ENCODE peak calls at places on chromosomes 5 and 9, in seven cellular contexts. S, E, W, C, G, O and I are unnamed samples.

GRCh38 chr9:70470050-70471015 is 55.9 kb upstream of the KLF9 start:
- DNase-seq in S (no peak), E (no peak), W (no peak), C (peak), G (peak), O (peak), I (no peak)

GRCh38 chr5:17203329-17204132 is 13.9 kb upstream of the BASP1 start:
- DNase-seq in S (peak), E (no peak), W (peak), C (no peak), G (no peak), O (no peak), I (no peak)

GRCh38 chr9:98416294-98416693 is 160.8 kb upstream of the TBC1D2 start:
- DNase-seq in S (no peak), E (no peak), W (no peak), C (no peak), G (no peak), O (no peak), I (no peak)

GRCh38 chr5:68331202-68332108 is 115.9 kb downstream of the PIK3R1 start:
- DNase-seq in S (no peak), E (no peak), W (no peak), C (no peak), G (no peak), O (no peak), I (no peak)

GRCh38 chr5:36060516-36060885 is 6.2 kb downstream of the UGT3A2 start:
- DNase-seq in S (no peak), E (no peak), W (peak), C (no peak), G (no peak), O (no peak), I (no peak)

GRCh38 chr5:55172937-55173695 is at the start of gene CDC20B:
- DNase-seq in S (peak), E (peak), W (peak), C (peak), G (peak), O (peak), I (peak)

GRCh38 chr5:125129151-125129806 is 382.8 kb upstream of the ZNF608 start:
- DNase-seq in S (no peak), E (no peak), W (no peak), C (no peak), G (no peak), O (no peak), I (no peak)

GRCh38 chr5:96226941-96227552 is 206.0 kb downstream of the PCSK1 start:
- DNase-seq in S (peak), E (no peak), W (no peak), C (peak), G (no peak), O (no peak), I (peak)

GRCh38 chr5:72108200-72109050 is 1.1 kb downstream of the MAP1B start:
- DNase-seq in S (peak), E (peak), W (peak), C (peak), G (peak), O (peak), I (peak)

GRCh38 chr9:89412951-89413350 is 85.0 kb downstream of the SEMA4D start:
- DNase-seq in S (no peak), E (no peak), W (no peak), C (no peak), G (no peak), O (no peak), I (no peak)

GRCh38 chr9:77291714-77292113 is 114.4 kb downstream of the VPS13A start:
- DNase-seq in S (no peak), E (no peak), W (peak), C (no peak), G (no peak), O (no peak), I (no peak)

GRCh38 chr9:103364753-103365152 is 369.6 kb downstream of the CYLC2 start:
- DNase-seq in S (no peak), E (no peak), W (no peak), C (no peak), G (no peak), O (no peak), I (no peak)

GRCh38 chr5:124662261-124662781 is 84.1 kb downstream of the ZNF608 start:
- DNase-seq in S (no peak), E (no peak), W (peak), C (peak), G (no peak), O (no peak), I (no peak)

GRCh38 chr5:96338624-96339023 is 94.4 kb downstream of the PCSK1 start:
- DNase-seq in S (peak), E (no peak), W (no peak), C (peak), G (peak), O (peak), I (no peak)

GRCh38 chr5:5816960-5817359 is 394.5 kb downstream of the ICE1 start:
- DNase-seq in S (no peak), E (no peak), W (no peak), C (no peak), G (no peak), O (no peak), I (no peak)

GRCh38 chr5:107565791-107566536 is 104.8 kb downstream of the EFNA5 start:
- DNase-seq in S (no peak), E (no peak), W (no peak), C (no peak), G (no peak), O (peak), I (no peak)

GRCh38 chr5:88000877-88001276 is 267.8 kb downstream of the TMEM161B start:
- DNase-seq in S (no peak), E (no peak), W (no peak), C (no peak), G (no peak), O (no peak), I (no peak)

GRCh38 chr5:135213466-135214239 is 179.6 kb upstream of the PITX1 start:
- DNase-seq in S (no peak), E (no peak), W (no peak), C (no peak), G (no peak), O (no peak), I (no peak)

GRCh38 chr5:94544031-94544650 is 74.3 kb downstream of the KIAA0825 start:
- DNase-seq in S (no peak), E (no peak), W (no peak), C (no peak), G (no peak), O (no peak), I (no peak)

GRCh38 chr9:36833954-36834353 is 200.1 kb downstream of the PAX5 start:
- DNase-seq in S (no peak), E (no peak), W (peak), C (no peak), G (no peak), O (no peak), I (no peak)

GRCh38 chr5:172858511-172858989 is 24.5 kb downstream of the ERGIC1 start:
- DNase-seq in S (no peak), E (no peak), W (no peak), C (no peak), G (no peak), O (peak), I (no peak)

GRCh38 chr5:156322666-156323065 is 4.3 kb upstream of the SGCD start:
- DNase-seq in S (no peak), E (no peak), W (no peak), C (no peak), G (no peak), O (no peak), I (no peak)

GRCh38 chr9:96222132-96222531 is 79.8 kb downstream of the HSD17B3 start:
- DNase-seq in S (no peak), E (no peak), W (peak), C (no peak), G (no peak), O (no peak), I (no peak)

GRCh38 chr5:118705931-118706330 is 282.4 kb downstream of the DTWD2 start:
- DNase-seq in S (no peak), E (no peak), W (no peak), C (no peak), G (no peak), O (no peak), I (no peak)

GRCh38 chr9:114287001-114287762 is 35.7 kb upstream of the ORM1 start:
- DNase-seq in S (no peak), E (peak), W (no peak), C (peak), G (no peak), O (no peak), I (peak)

GRCh38 chr9:124551472-124552339 is 44.5 kb upstream of the NR5A1 start:
- DNase-seq in S (no peak), E (peak), W (peak), C (peak), G (peak), O (peak), I (peak)

GRCh38 chr9:100101608-100102007 is 2.6 kb downstream of the INVS start:
- DNase-seq in S (no peak), E (no peak), W (peak), C (no peak), G (no peak), O (no peak), I (no peak)

GRCh38 chr5:79318935-79319614 is 83.1 kb downstream of the JMY start:
- DNase-seq in S (no peak), E (no peak), W (no peak), C (no peak), G (no peak), O (no peak), I (no peak)
- H3K27ac ChIP-seq in S (no peak), E (no peak), W (peak), C (no peak), G (no peak), O (no peak), I (no peak)

DNA sequence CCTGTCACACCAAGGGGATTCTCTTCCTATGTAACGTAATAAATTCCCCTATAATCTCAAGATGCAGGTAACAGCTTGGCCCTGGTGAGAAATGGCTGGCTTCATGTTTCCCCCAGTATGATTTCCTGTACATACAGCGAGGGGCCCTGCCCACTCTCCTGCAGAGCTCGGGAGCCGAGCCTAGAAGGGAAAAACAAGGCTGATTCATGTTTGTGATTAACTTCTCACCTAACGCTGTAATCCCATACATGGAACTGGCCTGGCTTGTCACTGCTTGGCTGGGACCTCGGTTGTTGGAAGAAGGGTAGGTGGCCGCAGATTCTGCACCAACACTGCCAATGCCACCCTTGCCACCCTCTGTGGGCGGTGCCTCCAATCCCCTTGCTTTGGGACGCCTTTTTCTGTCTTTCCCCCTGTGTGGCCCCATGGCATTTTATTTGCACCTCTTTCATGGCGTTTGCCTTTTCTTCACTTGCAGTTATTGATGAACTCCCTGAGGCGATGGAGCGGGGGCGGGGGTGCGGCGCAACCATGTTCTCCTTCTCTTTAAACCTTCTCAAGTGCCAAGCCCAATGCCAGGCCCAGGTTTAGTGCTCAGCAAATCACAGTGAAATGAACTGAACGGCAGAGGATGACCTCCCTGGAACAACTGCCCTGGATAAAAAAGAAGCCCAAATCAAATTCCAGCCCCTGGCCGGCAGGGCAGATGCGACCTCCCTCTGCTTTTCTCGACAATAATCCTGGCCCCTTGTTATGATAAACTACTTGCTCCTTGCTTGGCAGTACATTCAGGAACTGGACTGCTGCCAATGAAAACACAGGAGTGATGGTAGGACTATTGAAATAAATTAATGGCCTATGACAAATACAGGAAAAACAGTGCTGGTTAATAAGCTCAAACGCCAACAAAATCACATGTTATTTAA is 108.1 kb downstream of the TMEM174 start:
- DNase-seq in S (peak), E (no peak), W (no peak), C (peak), G (peak), O (no peak), I (peak)
- H3K27ac ChIP-seq in S (peak), E (peak), W (no peak), C (peak), G (peak), O (no peak), I (no peak)

DNA sequence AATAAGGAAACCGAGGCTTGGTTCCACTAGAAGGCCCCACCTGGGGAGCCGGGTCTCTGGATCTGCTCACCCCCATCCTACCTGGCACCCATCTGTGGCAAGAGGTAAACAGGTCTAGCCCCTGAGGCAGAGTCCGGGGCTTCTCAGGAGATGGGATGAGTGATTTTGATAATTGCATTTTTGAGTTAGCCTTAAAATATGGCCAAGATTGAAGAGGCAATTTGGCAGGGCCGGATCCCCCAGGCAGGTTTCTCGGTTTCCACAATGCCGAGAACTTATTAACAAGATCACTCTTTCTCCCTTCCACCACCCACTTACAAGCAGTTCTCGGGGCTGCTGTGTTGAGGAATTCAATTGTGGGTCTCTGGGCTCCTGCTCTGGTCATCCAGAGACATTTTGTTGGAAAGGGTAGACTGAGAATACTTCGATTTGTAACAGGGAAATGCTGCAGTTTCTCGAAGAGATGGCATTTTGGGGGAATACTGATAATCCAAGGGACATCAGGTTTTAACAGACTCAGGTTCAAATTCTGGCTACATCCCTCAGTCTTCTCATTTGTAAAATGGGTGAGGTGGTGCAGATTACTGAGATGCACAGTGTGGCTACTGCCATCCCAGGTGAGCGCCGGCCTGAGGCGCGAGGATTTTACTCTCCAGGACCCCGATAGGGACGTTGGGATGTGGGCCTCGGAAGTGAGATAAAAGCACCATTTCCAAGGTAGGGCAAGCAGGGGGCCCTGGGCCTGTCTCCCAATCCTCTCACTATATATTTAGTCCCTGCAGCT is 194.2 kb downstream of the CDK5RAP2 start:
- DNase-seq in S (no peak), E (no peak), W (no peak), C (no peak), G (no peak), O (no peak), I (no peak)
- H3K27ac ChIP-seq in S (no peak), E (no peak), W (no peak), C (peak), G (no peak), O (peak), I (no peak)

GRCh38 chr5:126624534-126624933 is 23.8 kb downstream of the PHAX start:
- DNase-seq in S (no peak), E (no peak), W (no peak), C (no peak), G (no peak), O (no peak), I (no peak)
- H3K27ac ChIP-seq in S (no peak), E (no peak), W (peak), C (no peak), G (no peak), O (peak), I (no peak)

GRCh38 chr9:129850821-129851540 is 15.7 kb downstream of the USP20 start:
- DNase-seq in S (no peak), E (no peak), W (no peak), C (no peak), G (no peak), O (no peak), I (no peak)
- H3K27ac ChIP-seq in S (no peak), E (no peak), W (no peak), C (no peak), G (no peak), O (no peak), I (no peak)

DNA sequence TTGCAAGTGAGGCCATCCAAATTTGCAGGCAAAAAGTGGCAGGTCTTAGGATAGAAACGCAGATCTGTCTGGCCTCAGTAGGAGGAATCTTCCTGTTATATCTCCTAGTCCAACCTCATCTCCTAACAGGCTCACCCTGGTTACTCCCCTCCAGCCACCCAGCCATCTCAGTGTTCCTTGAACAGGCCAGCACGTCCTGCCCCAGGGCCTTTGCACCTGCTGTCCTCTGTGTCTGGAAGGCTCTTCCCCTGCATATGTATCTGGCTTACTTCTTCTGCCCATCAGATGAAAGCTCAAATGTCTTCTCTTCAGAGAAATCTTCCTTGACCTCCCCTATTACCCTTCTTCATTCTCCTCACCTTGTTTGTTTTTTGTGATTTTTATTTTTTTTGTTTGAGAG is 107.3 kb upstream of the ALDH1B1 start:
- DNase-seq in S (no peak), E (no peak), W (no peak), C (no peak), G (no peak), O (no peak), I (no peak)
- H3K27ac ChIP-seq in S (no peak), E (no peak), W (no peak), C (no peak), G (no peak), O (no peak), I (no peak)

DNA sequence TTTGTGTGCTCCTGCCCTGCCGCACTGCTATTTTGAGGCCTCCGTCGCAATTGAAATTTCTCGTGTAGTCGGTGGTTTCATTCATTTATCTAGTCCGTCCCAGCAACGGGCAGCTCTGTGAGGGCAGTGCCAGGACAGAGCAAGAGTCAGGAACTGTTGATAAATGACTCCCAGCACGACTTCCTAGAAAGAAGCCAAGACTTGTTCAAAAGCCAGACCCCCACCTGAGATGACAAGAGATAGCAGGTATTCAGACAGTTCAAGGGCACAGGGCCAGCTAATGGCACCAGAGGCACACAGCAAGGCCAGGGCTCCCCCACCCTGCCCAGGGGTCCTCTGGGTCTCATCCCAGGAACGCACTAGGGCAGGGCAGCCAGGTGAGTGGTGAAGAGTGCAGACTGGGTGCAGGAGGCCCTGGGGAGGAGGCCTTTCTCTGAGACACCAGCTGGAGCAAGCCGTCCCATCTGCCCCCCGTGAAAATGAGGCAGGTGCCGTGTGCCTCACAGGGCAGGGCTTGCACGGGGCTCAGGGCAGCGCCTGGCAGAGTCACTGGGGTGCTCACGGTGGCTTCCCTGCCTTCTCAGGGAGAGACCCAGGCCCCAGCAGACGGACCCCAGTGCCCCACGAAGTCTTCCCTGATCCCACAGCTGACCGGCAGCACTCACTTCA is 36.9 kb downstream of the FAM78A start:
- DNase-seq in S (no peak), E (no peak), W (no peak), C (no peak), G (no peak), O (no peak), I (no peak)
- H3K27ac ChIP-seq in S (no peak), E (no peak), W (no peak), C (no peak), G (no peak), O (no peak), I (peak)

DNA sequence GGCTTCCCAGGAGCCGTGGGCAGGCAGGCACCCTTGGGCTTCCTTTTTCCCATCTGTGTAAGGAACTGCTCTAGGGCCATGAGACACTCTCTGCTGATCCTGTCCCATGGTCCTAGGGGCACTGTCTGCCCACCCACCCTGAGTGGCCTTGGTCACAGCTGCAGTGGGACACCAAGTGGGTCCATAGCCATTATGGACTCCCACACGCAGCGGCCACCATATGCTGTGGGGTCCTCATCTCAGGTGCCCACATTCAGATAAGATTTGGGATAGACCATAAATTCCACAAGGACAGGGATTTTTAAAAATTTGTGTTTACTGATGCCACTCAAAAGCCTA is 180.8 kb downstream of the AUH start:
- DNase-seq in S (no peak), E (no peak), W (no peak), C (no peak), G (no peak), O (no peak), I (no peak)
- H3K27ac ChIP-seq in S (no peak), E (no peak), W (no peak), C (no peak), G (no peak), O (no peak), I (no peak)

GRCh38 chr5:103461223-103461622 is 101.4 kb downstream of the NUDT12 start:
- DNase-seq in S (no peak), E (no peak), W (no peak), C (no peak), G (no peak), O (no peak), I (no peak)
- H3K27ac ChIP-seq in S (no peak), E (no peak), W (no peak), C (no peak), G (no peak), O (no peak), I (no peak)

GRCh38 chr9:74496819-74497749 is at the start of gene RORB:
- DNase-seq in S (peak), E (peak), W (peak), C (peak), G (peak), O (peak), I (peak)
- H3K27ac ChIP-seq in S (no peak), E (no peak), W (no peak), C (no peak), G (no peak), O (no peak), I (peak)